ENCODE peak calls at places on chromosomes 2 and 18, in four cellular contexts. One of them, this sample, is unnamed.

GRCh38 chr18:58484989-58485962 is 143.6 kb downstream of the ALPK2 start:
- DNase-seq in hepatic stellate cell: no peak
- DNase-seq in MM.1S: no peak
- DNase-seq in SW480: no peak
- DNase-seq in this sample: no peak

GRCh38 chr2:10326707-10327594 is 24.2 kb downstream of the HPCAL1 start:
- DNase-seq in MM.1S: no peak
- DNase-seq in hepatic stellate cell: no peak
- DNase-seq in SW480: no peak
- DNase-seq in this sample: no peak

GRCh38 chr18:13138822-13139139 is 79.8 kb upstream of the LDLRAD4 start:
- DNase-seq in hepatic stellate cell: no peak
- DNase-seq in SW480: no peak
- DNase-seq in MM.1S: no peak
- DNase-seq in this sample: no peak

GRCh38 chr2:20468549-20469500 is 22.0 kb downstream of the RHOB start:
- DNase-seq in SW480: no peak
- DNase-seq in MM.1S: no peak
- DNase-seq in hepatic stellate cell: no peak
- DNase-seq in this sample: no peak

GRCh38 chr2:187580462-187581124 is 26.4 kb upstream of the TFPI start:
- DNase-seq in hepatic stellate cell: no peak
- DNase-seq in SW480: peak
- DNase-seq in MM.1S: peak
- DNase-seq in this sample: no peak

GRCh38 chr2:239169311-239170048 is 231.3 kb downstream of the HDAC4 start:
- DNase-seq in hepatic stellate cell: no peak
- DNase-seq in MM.1S: no peak
- DNase-seq in SW480: no peak
- DNase-seq in this sample: no peak

GRCh38 chr2:70010222-70011111 is 49.0 kb upstream of the ASPRV1 start:
- DNase-seq in hepatic stellate cell: no peak
- DNase-seq in SW480: peak
- DNase-seq in MM.1S: no peak
- DNase-seq in this sample: no peak

GRCh38 chr18:73881396-73881795 is 266.2 kb downstream of the FBXO15 start:
- DNase-seq in hepatic stellate cell: no peak
- DNase-seq in SW480: no peak
- DNase-seq in MM.1S: no peak
- DNase-seq in this sample: no peak

GRCh38 chr2:217316743-217317142 is 456.9 kb upstream of the TNP1 start:
- DNase-seq in hepatic stellate cell: peak
- DNase-seq in MM.1S: peak
- DNase-seq in SW480: no peak
- DNase-seq in this sample: no peak

GRCh38 chr2:237691908-237692600 is 64.7 kb downstream of the LRRFIP1 start:
- DNase-seq in SW480: peak
- DNase-seq in hepatic stellate cell: peak
- DNase-seq in MM.1S: peak
- DNase-seq in this sample: peak

GRCh38 chr2:203811491-203812221 is 55.9 kb upstream of the CTLA4 start:
- DNase-seq in hepatic stellate cell: peak
- DNase-seq in SW480: peak
- DNase-seq in MM.1S: peak
- DNase-seq in this sample: peak

GRCh38 chr2:190137561-190137960 is 75.0 kb upstream of the MSTN start:
- DNase-seq in hepatic stellate cell: no peak
- DNase-seq in SW480: no peak
- DNase-seq in MM.1S: no peak
- DNase-seq in this sample: no peak

GRCh38 chr2:136173126-136173525 is 55.2 kb upstream of the CXCR4 start:
- DNase-seq in hepatic stellate cell: no peak
- DNase-seq in MM.1S: no peak
- DNase-seq in SW480: no peak
- DNase-seq in this sample: no peak

GRCh38 chr2:212227755-212228154 is 310.8 kb downstream of the ERBB4 start:
- DNase-seq in SW480: peak
- DNase-seq in hepatic stellate cell: no peak
- DNase-seq in MM.1S: no peak
- DNase-seq in this sample: no peak

GRCh38 chr18:47254341-47254939 is 3.0 kb upstream of the SKOR2 start:
- DNase-seq in hepatic stellate cell: no peak
- DNase-seq in MM.1S: no peak
- DNase-seq in SW480: no peak
- DNase-seq in this sample: no peak

GRCh38 chr18:48320639-48320945 is 88.6 kb downstream of the ZBTB7C start:
- DNase-seq in SW480: no peak
- DNase-seq in MM.1S: no peak
- DNase-seq in hepatic stellate cell: no peak
- DNase-seq in this sample: no peak

GRCh38 chr2:167052825-167053224 is 164.5 kb downstream of the XIRP2 start:
- DNase-seq in hepatic stellate cell: peak
- DNase-seq in SW480: no peak
- DNase-seq in MM.1S: no peak
- DNase-seq in this sample: no peak

GRCh38 chr2:212327171-212327809 is 211.3 kb downstream of the ERBB4 start:
- DNase-seq in SW480: no peak
- DNase-seq in hepatic stellate cell: no peak
- DNase-seq in MM.1S: no peak
- DNase-seq in this sample: no peak

GRCh38 chr2:42768706-42769256 is 4.8 kb upstream of the OXER1 start:
- DNase-seq in MM.1S: no peak
- DNase-seq in SW480: no peak
- DNase-seq in hepatic stellate cell: no peak
- DNase-seq in this sample: no peak

GRCh38 chr2:13009027-13009426 is 292.3 kb downstream of the TRIB2 start:
- DNase-seq in hepatic stellate cell: no peak
- DNase-seq in SW480: no peak
- DNase-seq in MM.1S: no peak
- DNase-seq in this sample: no peak

This sample was measured in stimulated activated naive CD4-positive, alpha-beta T cell treated with Interleukin-2 at 50 U/mL for 16 hours.